ENCODE peak calls at places on chromosomes 1 and 21, in five cellular contexts. One of them, this sample, is unnamed.

GRCh38 chr1:10507111-10507879 is 32.5 kb downstream of the PEX14 start:
- DNase-seq in T1000: peak
- DNase-seq in activated CD4-positive, CD25-positive, alpha-beta regulatory T cell treated with anti-CD3 and anti-CD28 coated beads, Interleukin-2, amount 50 U/mL, for 72 hours: peak
- DNase-seq in SHP77: peak
- DNase-seq in NCI-H1417 treated with DMSO at 0.1 percent for 48 hours: peak
- DNase-seq in this sample: no peak

GRCh38 chr1:150233359-150234308 is 2.3 kb downstream of the ANP32E start:
- DNase-seq in NCI-H1417 treated with DMSO at 0.1 percent for 48 hours: no peak
- DNase-seq in T1000: no peak
- DNase-seq in SHP77: no peak
- DNase-seq in activated CD4-positive, CD25-positive, alpha-beta regulatory T cell treated with anti-CD3 and anti-CD28 coated beads, Interleukin-2, amount 50 U/mL, for 72 hours: no peak
- DNase-seq in this sample: peak

GRCh38 chr21:26405071-26405470 is 168.0 kb downstream of the CYYR1 start:
- DNase-seq in NCI-H1417 treated with DMSO at 0.1 percent for 48 hours: no peak
- DNase-seq in SHP77: no peak
- DNase-seq in T1000: no peak
- DNase-seq in activated CD4-positive, CD25-positive, alpha-beta regulatory T cell treated with anti-CD3 and anti-CD28 coated beads, Interleukin-2, amount 50 U/mL, for 72 hours: no peak
- DNase-seq in this sample: no peak

GRCh38 chr1:203794764-203795381 is 550 bp upstream of the ZBED6 start:
- DNase-seq in T1000: no peak
- DNase-seq in SHP77: no peak
- DNase-seq in NCI-H1417 treated with DMSO at 0.1 percent for 48 hours: no peak
- DNase-seq in activated CD4-positive, CD25-positive, alpha-beta regulatory T cell treated with anti-CD3 and anti-CD28 coated beads, Interleukin-2, amount 50 U/mL, for 72 hours: no peak
- DNase-seq in this sample: no peak

GRCh38 chr1:97094257-97094972 is 372.8 kb downstream of the PTBP2 start:
- DNase-seq in SHP77: no peak
- DNase-seq in T1000: no peak
- DNase-seq in NCI-H1417 treated with DMSO at 0.1 percent for 48 hours: no peak
- DNase-seq in activated CD4-positive, CD25-positive, alpha-beta regulatory T cell treated with anti-CD3 and anti-CD28 coated beads, Interleukin-2, amount 50 U/mL, for 72 hours: no peak
- DNase-seq in this sample: no peak

GRCh38 chr1:205588691-205589445 is 42.9 kb downstream of the ELK4 start:
- DNase-seq in NCI-H1417 treated with DMSO at 0.1 percent for 48 hours: no peak
- DNase-seq in activated CD4-positive, CD25-positive, alpha-beta regulatory T cell treated with anti-CD3 and anti-CD28 coated beads, Interleukin-2, amount 50 U/mL, for 72 hours: no peak
- DNase-seq in T1000: no peak
- DNase-seq in SHP77: no peak
- DNase-seq in this sample: peak

GRCh38 chr1:230356869-230357778 is 69.0 kb downstream of the PGBD5 start:
- DNase-seq in SHP77: no peak
- DNase-seq in activated CD4-positive, CD25-positive, alpha-beta regulatory T cell treated with anti-CD3 and anti-CD28 coated beads, Interleukin-2, amount 50 U/mL, for 72 hours: no peak
- DNase-seq in T1000: no peak
- DNase-seq in NCI-H1417 treated with DMSO at 0.1 percent for 48 hours: no peak
- DNase-seq in this sample: no peak

GRCh38 chr21:46029201-46029924 is 47.8 kb downstream of the COL6A1 start:
- DNase-seq in T1000: no peak
- DNase-seq in SHP77: no peak
- DNase-seq in activated CD4-positive, CD25-positive, alpha-beta regulatory T cell treated with anti-CD3 and anti-CD28 coated beads, Interleukin-2, amount 50 U/mL, for 72 hours: no peak
- DNase-seq in NCI-H1417 treated with DMSO at 0.1 percent for 48 hours: no peak
- DNase-seq in this sample: no peak

GRCh38 chr1:68358439-68358838 is 91.3 kb downstream of the RPE65 start:
- DNase-seq in T1000: no peak
- DNase-seq in NCI-H1417 treated with DMSO at 0.1 percent for 48 hours: no peak
- DNase-seq in activated CD4-positive, CD25-positive, alpha-beta regulatory T cell treated with anti-CD3 and anti-CD28 coated beads, Interleukin-2, amount 50 U/mL, for 72 hours: no peak
- DNase-seq in SHP77: no peak
- DNase-seq in this sample: no peak

GRCh38 chr1:15669074-15669473 is 15.0 kb upstream of the PLEKHM2 start:
- DNase-seq in T1000: no peak
- DNase-seq in NCI-H1417 treated with DMSO at 0.1 percent for 48 hours: no peak
- DNase-seq in SHP77: no peak
- DNase-seq in activated CD4-positive, CD25-positive, alpha-beta regulatory T cell treated with anti-CD3 and anti-CD28 coated beads, Interleukin-2, amount 50 U/mL, for 72 hours: no peak
- DNase-seq in this sample: no peak

GRCh38 chr1:230337266-230337665 is 88.9 kb downstream of the PGBD5 start:
- DNase-seq in activated CD4-positive, CD25-positive, alpha-beta regulatory T cell treated with anti-CD3 and anti-CD28 coated beads, Interleukin-2, amount 50 U/mL, for 72 hours: no peak
- DNase-seq in T1000: no peak
- DNase-seq in SHP77: no peak
- DNase-seq in NCI-H1417 treated with DMSO at 0.1 percent for 48 hours: no peak
- DNase-seq in this sample: no peak

GRCh38 chr1:118154220-118154619 is 30.8 kb downstream of the SPAG17 start:
- DNase-seq in activated CD4-positive, CD25-positive, alpha-beta regulatory T cell treated with anti-CD3 and anti-CD28 coated beads, Interleukin-2, amount 50 U/mL, for 72 hours: no peak
- DNase-seq in T1000: no peak
- DNase-seq in SHP77: peak
- DNase-seq in NCI-H1417 treated with DMSO at 0.1 percent for 48 hours: no peak
- DNase-seq in this sample: no peak

GRCh38 chr1:21289700-21290545 is at the start of gene ECE1:
- DNase-seq in SHP77: peak
- DNase-seq in T1000: no peak
- DNase-seq in activated CD4-positive, CD25-positive, alpha-beta regulatory T cell treated with anti-CD3 and anti-CD28 coated beads, Interleukin-2, amount 50 U/mL, for 72 hours: peak
- DNase-seq in NCI-H1417 treated with DMSO at 0.1 percent for 48 hours: no peak
- DNase-seq in this sample: no peak

GRCh38 chr1:1282998-1283397 is 2.8 kb downstream of the SCNN1D start:
- DNase-seq in SHP77: no peak
- DNase-seq in activated CD4-positive, CD25-positive, alpha-beta regulatory T cell treated with anti-CD3 and anti-CD28 coated beads, Interleukin-2, amount 50 U/mL, for 72 hours: no peak
- DNase-seq in NCI-H1417 treated with DMSO at 0.1 percent for 48 hours: no peak
- DNase-seq in T1000: no peak
- DNase-seq in this sample: no peak

GRCh38 chr1:177913762-177914540 is 55.9 kb downstream of the SEC16B start:
- DNase-seq in activated CD4-positive, CD25-positive, alpha-beta regulatory T cell treated with anti-CD3 and anti-CD28 coated beads, Interleukin-2, amount 50 U/mL, for 72 hours: no peak
- DNase-seq in T1000: no peak
- DNase-seq in NCI-H1417 treated with DMSO at 0.1 percent for 48 hours: no peak
- DNase-seq in SHP77: peak
- DNase-seq in this sample: no peak

GRCh38 chr1:220019071-220019470 is 27.2 kb downstream of the EPRS1 start:
- DNase-seq in SHP77: no peak
- DNase-seq in T1000: no peak
- DNase-seq in NCI-H1417 treated with DMSO at 0.1 percent for 48 hours: no peak
- DNase-seq in activated CD4-positive, CD25-positive, alpha-beta regulatory T cell treated with anti-CD3 and anti-CD28 coated beads, Interleukin-2, amount 50 U/mL, for 72 hours: no peak
- DNase-seq in this sample: no peak

GRCh38 chr1:13732971-13733667 is 33.1 kb downstream of the PRDM2 start:
- DNase-seq in SHP77: no peak
- DNase-seq in T1000: no peak
- DNase-seq in activated CD4-positive, CD25-positive, alpha-beta regulatory T cell treated with anti-CD3 and anti-CD28 coated beads, Interleukin-2, amount 50 U/mL, for 72 hours: no peak
- DNase-seq in NCI-H1417 treated with DMSO at 0.1 percent for 48 hours: no peak
- DNase-seq in this sample: no peak

GRCh38 chr1:3031401-3032221 is 10.3 kb downstream of the ACTRT2 start:
- DNase-seq in SHP77: no peak
- DNase-seq in T1000: no peak
- DNase-seq in NCI-H1417 treated with DMSO at 0.1 percent for 48 hours: no peak
- DNase-seq in activated CD4-positive, CD25-positive, alpha-beta regulatory T cell treated with anti-CD3 and anti-CD28 coated beads, Interleukin-2, amount 50 U/mL, for 72 hours: no peak
- DNase-seq in this sample: peak

GRCh38 chr1:204476563-204476962 is 18.0 kb downstream of the PIK3C2B start:
- DNase-seq in NCI-H1417 treated with DMSO at 0.1 percent for 48 hours: no peak
- DNase-seq in SHP77: no peak
- DNase-seq in T1000: no peak
- DNase-seq in activated CD4-positive, CD25-positive, alpha-beta regulatory T cell treated with anti-CD3 and anti-CD28 coated beads, Interleukin-2, amount 50 U/mL, for 72 hours: no peak
- DNase-seq in this sample: no peak

GRCh38 chr1:152447484-152447883 is 33.4 kb upstream of the CRNN start:
- DNase-seq in NCI-H1417 treated with DMSO at 0.1 percent for 48 hours: no peak
- DNase-seq in activated CD4-positive, CD25-positive, alpha-beta regulatory T cell treated with anti-CD3 and anti-CD28 coated beads, Interleukin-2, amount 50 U/mL, for 72 hours: no peak
- DNase-seq in T1000: no peak
- DNase-seq in SHP77: no peak
- DNase-seq in this sample: no peak

GRCh38 chr1:246961939-246962373 is 30.2 kb upstream of the AHCTF1 start:
- DNase-seq in SHP77: no peak
- DNase-seq in T1000: no peak
- DNase-seq in activated CD4-positive, CD25-positive, alpha-beta regulatory T cell treated with anti-CD3 and anti-CD28 coated beads, Interleukin-2, amount 50 U/mL, for 72 hours: no peak
- DNase-seq in NCI-H1417 treated with DMSO at 0.1 percent for 48 hours: no peak
- DNase-seq in this sample: no peak

GRCh38 chr1:3369437-3370076 is 84.9 kb upstream of the ARHGEF16 start:
- DNase-seq in SHP77: no peak
- DNase-seq in activated CD4-positive, CD25-positive, alpha-beta regulatory T cell treated with anti-CD3 and anti-CD28 coated beads, Interleukin-2, amount 50 U/mL, for 72 hours: no peak
- DNase-seq in NCI-H1417 treated with DMSO at 0.1 percent for 48 hours: no peak
- DNase-seq in T1000: no peak
- DNase-seq in this sample: no peak

GRCh38 chr1:9892563-9893528 is 17.2 kb downstream of the CTNNBIP1 start:
- DNase-seq in T1000: peak
- DNase-seq in activated CD4-positive, CD25-positive, alpha-beta regulatory T cell treated with anti-CD3 and anti-CD28 coated beads, Interleukin-2, amount 50 U/mL, for 72 hours: no peak
- DNase-seq in SHP77: no peak
- DNase-seq in NCI-H1417 treated with DMSO at 0.1 percent for 48 hours: no peak
- DNase-seq in this sample: no peak

GRCh38 chr1:214281030-214281901 is at the start of gene SMYD2:
- DNase-seq in T1000: peak
- DNase-seq in NCI-H1417 treated with DMSO at 0.1 percent for 48 hours: peak
- DNase-seq in activated CD4-positive, CD25-positive, alpha-beta regulatory T cell treated with anti-CD3 and anti-CD28 coated beads, Interleukin-2, amount 50 U/mL, for 72 hours: peak
- DNase-seq in SHP77: peak
- DNase-seq in this sample: peak

GRCh38 chr1:236066054-236066453 is 1.2 kb upstream of the NID1 start:
- DNase-seq in activated CD4-positive, CD25-positive, alpha-beta regulatory T cell treated with anti-CD3 and anti-CD28 coated beads, Interleukin-2, amount 50 U/mL, for 72 hours: no peak
- DNase-seq in T1000: no peak
- DNase-seq in SHP77: no peak
- DNase-seq in NCI-H1417 treated with DMSO at 0.1 percent for 48 hours: no peak
- DNase-seq in this sample: no peak

GRCh38 chr1:210448293-210448892 is 119.7 kb downstream of the HHAT start:
- DNase-seq in activated CD4-positive, CD25-positive, alpha-beta regulatory T cell treated with anti-CD3 and anti-CD28 coated beads, Interleukin-2, amount 50 U/mL, for 72 hours: no peak
- DNase-seq in T1000: no peak
- DNase-seq in NCI-H1417 treated with DMSO at 0.1 percent for 48 hours: peak
- DNase-seq in SHP77: peak
- DNase-seq in this sample: no peak

GRCh38 chr1:52702886-52703787 is 5.0 kb upstream of the COA7 start:
- DNase-seq in T1000: peak
- DNase-seq in SHP77: peak
- DNase-seq in NCI-H1417 treated with DMSO at 0.1 percent for 48 hours: peak
- DNase-seq in activated CD4-positive, CD25-positive, alpha-beta regulatory T cell treated with anti-CD3 and anti-CD28 coated beads, Interleukin-2, amount 50 U/mL, for 72 hours: peak
- DNase-seq in this sample: peak

GRCh38 chr1:103529746-103530145 is 4.2 kb downstream of the RNPC3 start:
- DNase-seq in T1000: no peak
- DNase-seq in SHP77: no peak
- DNase-seq in NCI-H1417 treated with DMSO at 0.1 percent for 48 hours: no peak
- DNase-seq in activated CD4-positive, CD25-positive, alpha-beta regulatory T cell treated with anti-CD3 and anti-CD28 coated beads, Interleukin-2, amount 50 U/mL, for 72 hours: peak
- DNase-seq in this sample: no peak

GRCh38 chr1:222250376-222250775 is 297.5 kb downstream of the HHIPL2 start:
- DNase-seq in activated CD4-positive, CD25-positive, alpha-beta regulatory T cell treated with anti-CD3 and anti-CD28 coated beads, Interleukin-2, amount 50 U/mL, for 72 hours: no peak
- DNase-seq in T1000: no peak
- DNase-seq in NCI-H1417 treated with DMSO at 0.1 percent for 48 hours: no peak
- DNase-seq in SHP77: no peak
- DNase-seq in this sample: no peak

GRCh38 chr1:153775432-153776311 is 465 bp downstream of the SLC27A3 start:
- DNase-seq in NCI-H1417 treated with DMSO at 0.1 percent for 48 hours: peak
- DNase-seq in SHP77: peak
- DNase-seq in activated CD4-positive, CD25-positive, alpha-beta regulatory T cell treated with anti-CD3 and anti-CD28 coated beads, Interleukin-2, amount 50 U/mL, for 72 hours: peak
- DNase-seq in T1000: peak
- DNase-seq in this sample: no peak

GRCh38 chr1:56520202-56520601 is 59.2 kb downstream of the PLPP3 start:
- DNase-seq in T1000: no peak
- DNase-seq in NCI-H1417 treated with DMSO at 0.1 percent for 48 hours: no peak
- DNase-seq in activated CD4-positive, CD25-positive, alpha-beta regulatory T cell treated with anti-CD3 and anti-CD28 coated beads, Interleukin-2, amount 50 U/mL, for 72 hours: no peak
- DNase-seq in SHP77: no peak
- DNase-seq in this sample: no peak

GRCh38 chr1:155226910-155227260 is 18.4 kb downstream of the MTX1 start:
- DNase-seq in SHP77: peak
- DNase-seq in activated CD4-positive, CD25-positive, alpha-beta regulatory T cell treated with anti-CD3 and anti-CD28 coated beads, Interleukin-2, amount 50 U/mL, for 72 hours: peak
- DNase-seq in NCI-H1417 treated with DMSO at 0.1 percent for 48 hours: no peak
- DNase-seq in T1000: no peak
- DNase-seq in this sample: no peak

GRCh38 chr1:235357485-235358378 is 9.5 kb upstream of the TBCE start:
- DNase-seq in NCI-H1417 treated with DMSO at 0.1 percent for 48 hours: no peak
- DNase-seq in activated CD4-positive, CD25-positive, alpha-beta regulatory T cell treated with anti-CD3 and anti-CD28 coated beads, Interleukin-2, amount 50 U/mL, for 72 hours: no peak
- DNase-seq in T1000: no peak
- DNase-seq in SHP77: no peak
- DNase-seq in this sample: no peak

GRCh38 chr1:25819496-25820246 is at the start of gene MTFR1L:
- DNase-seq in SHP77: peak
- DNase-seq in NCI-H1417 treated with DMSO at 0.1 percent for 48 hours: no peak
- DNase-seq in T1000: peak
- DNase-seq in activated CD4-positive, CD25-positive, alpha-beta regulatory T cell treated with anti-CD3 and anti-CD28 coated beads, Interleukin-2, amount 50 U/mL, for 72 hours: peak
- DNase-seq in this sample: peak

GRCh38 chr1:103197266-103197665 is 88.9 kb upstream of the COL11A1 start:
- DNase-seq in activated CD4-positive, CD25-positive, alpha-beta regulatory T cell treated with anti-CD3 and anti-CD28 coated beads, Interleukin-2, amount 50 U/mL, for 72 hours: no peak
- DNase-seq in SHP77: no peak
- DNase-seq in NCI-H1417 treated with DMSO at 0.1 percent for 48 hours: no peak
- DNase-seq in T1000: no peak
- DNase-seq in this sample: no peak

GRCh38 chr1:107523736-107524135 is 382.9 kb downstream of the NTNG1 start:
- DNase-seq in SHP77: no peak
- DNase-seq in NCI-H1417 treated with DMSO at 0.1 percent for 48 hours: no peak
- DNase-seq in T1000: no peak
- DNase-seq in activated CD4-positive, CD25-positive, alpha-beta regulatory T cell treated with anti-CD3 and anti-CD28 coated beads, Interleukin-2, amount 50 U/mL, for 72 hours: no peak
- DNase-seq in this sample: no peak

GRCh38 chr1:158952416-158952815 is 21.1 kb downstream of the PYHIN1 start:
- DNase-seq in T1000: no peak
- DNase-seq in NCI-H1417 treated with DMSO at 0.1 percent for 48 hours: no peak
- DNase-seq in SHP77: no peak
- DNase-seq in activated CD4-positive, CD25-positive, alpha-beta regulatory T cell treated with anti-CD3 and anti-CD28 coated beads, Interleukin-2, amount 50 U/mL, for 72 hours: no peak
- DNase-seq in this sample: no peak

This sample was measured in suprapubic skin.